ENCODE peak calls at places on chromosomes 2 and 18, in nine cellular contexts. T is stomach, P is thyroid gland, O is prostate gland, D is breast epithelium, Q is A549, A is HCT116, Y is IMR-90, X is right lobe of liver. M is an unnamed sample.
A peak's percentile ranks its signal among the peaks of the same experiment; 100 is the strongest.

GRCh38 chr2:127811397-127811860 is 458 bp upstream of the WDR33 start:
- DNase-seq in T (no peak), P (no peak), O (no peak), D (no peak), Q (no peak), A (no peak), Y (no peak), X (peak; percentile 60), M (no peak)

GRCh38 chr2:220956429-220956828 is 615.7 kb downstream of the EPHA4 start:
- DNase-seq in T (no peak), P (no peak), O (no peak), D (no peak), Q (no peak), A (no peak), Y (no peak), X (no peak), M (no peak)

GRCh38 chr2:43347751-43348150 is 121.3 kb upstream of the ZFP36L2 start:
- DNase-seq in T (no peak), P (no peak), O (no peak), D (no peak), Q (no peak), A (no peak), Y (no peak), X (no peak), M (no peak)

GRCh38 chr2:237766334-237766733 is 32.2 kb upstream of the RBM44 start:
- DNase-seq in T (no peak), P (no peak), O (no peak), D (no peak), Q (no peak), A (no peak), Y (peak; percentile 79), X (no peak), M (no peak)

GRCh38 chr18:44592639-44593038 is 88.0 kb upstream of the SETBP1 start:
- DNase-seq in T (no peak), P (no peak), O (no peak), D (no peak), Q (no peak), A (no peak), Y (peak; percentile 70), X (no peak), M (no peak)

GRCh38 chr2:25301453-25302352 is 40.0 kb downstream of the DNMT3A start:
- DNase-seq in T (no peak), P (no peak), O (no peak), D (no peak), Q (no peak), A (peak; percentile 6), Y (peak; percentile 91), X (no peak), M (no peak)

GRCh38 chr18:24837065-24837464 is 376.6 kb downstream of the HRH4 start:
- DNase-seq in T (no peak), P (no peak), O (no peak), D (no peak), Q (no peak), A (no peak), Y (peak; percentile 98), X (no peak), M (no peak)

GRCh38 chr2:147451131-147451530 is 393.7 kb upstream of the ACVR2A start:
- DNase-seq in T (no peak), P (no peak), O (no peak), D (no peak), Q (no peak), A (no peak), Y (no peak), X (no peak), M (no peak)

GRCh38 chr2:190528521-190529001 is 6.0 kb downstream of the NEMP2 start:
- DNase-seq in T (no peak), P (no peak), O (no peak), D (no peak), Q (peak; percentile 75), A (no peak), Y (peak; percentile 82), X (no peak), M (no peak)

GRCh38 chr2:26469092-26469710 is 8.7 kb downstream of the OTOF start:
- DNase-seq in T (peak; percentile 72), P (peak; percentile 15), O (no peak), D (no peak), Q (peak; percentile 88), A (peak; percentile 74), Y (peak; percentile 59), X (peak; percentile 64), M (no peak)

GRCh38 chr18:55435592-55435991 is 152.4 kb downstream of the TCF4 start:
- DNase-seq in T (no peak), P (no peak), O (no peak), D (no peak), Q (no peak), A (no peak), Y (no peak), X (no peak), M (no peak)

GRCh38 chr18:79575891-79576685 is 103.5 kb upstream of the CTDP1 start:
- DNase-seq in T (peak; percentile 78), P (peak; percentile 94), O (peak; percentile 75), D (peak; percentile 80), Q (no peak), A (no peak), Y (peak; percentile 84), X (peak; percentile 47), M (no peak)

GRCh38 chr2:20231632-20232031 is 6.7 kb upstream of the SDC1 start:
- DNase-seq in T (peak; percentile 87), P (peak; percentile 72), O (peak; percentile 70), D (peak; percentile 92), Q (peak; percentile 87), A (peak; percentile 90), Y (peak; percentile 76), X (no peak), M (no peak)

GRCh38 chr18:43049021-43049420 is 66.5 kb downstream of the RIT2 start:
- DNase-seq in T (no peak), P (no peak), O (no peak), D (no peak), Q (no peak), A (no peak), Y (peak; percentile 17), X (no peak), M (no peak)

GRCh38 chr2:3784731-3785130 is 81.4 kb downstream of the DCDC2C start:
- DNase-seq in T (no peak), P (no peak), O (no peak), D (no peak), Q (no peak), A (no peak), Y (peak; percentile 78), X (no peak), M (no peak)

GRCh38 chr2:42110287-42110973 is 58.7 kb upstream of the EML4 start:
- DNase-seq in T (peak; percentile 57), P (peak; percentile 63), O (no peak), D (no peak), Q (no peak), A (no peak), Y (peak; percentile 70), X (no peak), M (no peak)

GRCh38 chr2:158668394-158668793 is 126.7 kb upstream of the DAPL1 start:
- DNase-seq in T (no peak), P (no peak), O (no peak), D (no peak), Q (no peak), A (no peak), Y (no peak), X (no peak), M (no peak)

GRCh38 chr18:57890266-57890665 is 87.2 kb upstream of the ATP8B1 start:
- DNase-seq in T (no peak), P (no peak), O (no peak), D (no peak), Q (no peak), A (no peak), Y (no peak), X (no peak), M (no peak)

GRCh38 chr2:44934024-44934423 is 7.5 kb upstream of the SIX3 start:
- DNase-seq in T (no peak), P (no peak), O (no peak), D (no peak), Q (no peak), A (no peak), Y (no peak), X (no peak), M (no peak)

GRCh38 chr2:170973492-170974303 is 44.6 kb downstream of the GORASP2 start:
- DNase-seq in T (peak; percentile 93), P (peak; percentile 93), O (peak; percentile 86), D (peak; percentile 89), Q (peak; percentile 85), A (peak; percentile 62), Y (peak; percentile 66), X (peak; percentile 93), M (peak; percentile 72)
- TF ChIP-seq POLR2A in T (no peak), P (peak; percentile 56), O (no peak), D (no peak), Q (peak; percentile 63), A (no peak), Y (peak; percentile 45), X (peak; percentile 44), M (peak; percentile 11)

GRCh38 chr2:85525567-85525966 is 13.4 kb upstream of the MAT2A start:
- DNase-seq in T (no peak), P (no peak), O (no peak), D (no peak), Q (no peak), A (no peak), Y (no peak), X (no peak), M (no peak)
- H3K27ac ChIP-seq in T (peak overlapping the region; percentile 84), P (no peak overlapping the region), O (no peak overlapping the region), D (no peak overlapping the region), Q (no peak overlapping the region), A (no peak overlapping the region), Y (no peak overlapping the region), X (no peak overlapping the region), M (no peak overlapping the region)

GRCh38 chr2:233418761-233419625 is 64.7 kb downstream of the DGKD start:
- DNase-seq in T (peak; percentile 65), P (peak; percentile 30), O (no peak), D (no peak), Q (peak; percentile 81), A (peak; percentile 37), Y (peak; percentile 57), X (no peak), M (peak; percentile 77)

GRCh38 chr2:233416199-233416598 is 61.9 kb downstream of the DGKD start:
- DNase-seq in T (peak; percentile 29), P (no peak), O (no peak), D (no peak), Q (no peak), A (no peak), Y (no peak), X (no peak), M (no peak)

GRCh38 chr2:233418052-233418760 is 63.9 kb downstream of the DGKD start:
- DNase-seq in T (peak; percentile 59), P (peak; percentile 53), O (no peak), D (no peak), Q (peak; percentile 39), A (no peak), Y (no peak), X (no peak), M (no peak)

GRCh38 chr2:233416706-233417105 is 62.4 kb downstream of the DGKD start:
- DNase-seq in T (peak; percentile 45), P (peak; percentile 60), O (no peak), D (no peak), Q (peak; percentile 69), A (no peak), Y (no peak), X (no peak), M (no peak)

GRCh38 chr2:233417282-233417681 is 63.0 kb downstream of the DGKD start:
- DNase-seq in T (peak; percentile 16), P (no peak), O (no peak), D (no peak), Q (no peak), A (no peak), Y (no peak), X (no peak), M (no peak)
- H3K4me1 ChIP-seq in T (peaks cover 49% of the 10 kb centered on the region), P (peaks cover 80% of the 10 kb centered on the region), O (peaks cover 14% of the 10 kb centered on the region), D (no peaks in the 10 kb centered on the region), Q (peaks cover 95% of the 10 kb centered on the region), A (peaks cover 78% of the 10 kb centered on the region), Y (peaks cover 36% of the 10 kb centered on the region), X (no peaks in the 10 kb centered on the region), M (peaks cover 70% of the 10 kb centered on the region)

GRCh38 chr2:200862532-200863000 is 1.9 kb downstream of the CLK1 start:
- DNase-seq in T (no peak), P (peak; percentile 22), O (peak; percentile 55), D (no peak), Q (peak; percentile 63), A (no peak), Y (peak; percentile 88), X (no peak), M (peak; percentile 49)
- TF ChIP-seq POLR2A in T (no peak), P (peak; percentile 67), O (peak; percentile 81), D (peak; percentile 17), Q (no peak), A (no peak), Y (peak; percentile 92), X (peak; percentile 53), M (peak; percentile 91)

M was measured in gastrocnemius medialis.